ENCODE peak calls at places on chromosomes 5 and 9, in four cellular contexts. S is cardiac muscle cell, P is HEK293T, L is NCI-H748 treated with DMSO at 0.1 percent for 48 hours. T is an unnamed sample.

GRCh38 chr9:134768332-134769083 is 112.1 kb upstream of the FCN2 start:
- DNase-seq in S (no peak), P (no peak), L (no peak), T (no peak)

GRCh38 chr5:175465282-175465681 is 13.1 kb upstream of the SFXN1 start:
- DNase-seq in S (no peak), P (no peak), L (no peak), T (no peak)

GRCh38 chr9:112569186-112569585 is 82.6 kb downstream of the KIAA1958 start:
- DNase-seq in S (peak), P (no peak), L (no peak), T (no peak)

GRCh38 chr5:107554776-107555424 is 115.8 kb downstream of the EFNA5 start:
- DNase-seq in S (no peak), P (no peak), L (no peak), T (peak)

GRCh38 chr5:1123418-1124147 is 11.7 kb upstream of the SLC12A7 start:
- DNase-seq in S (peak), P (no peak), L (no peak), T (no peak)

GRCh38 chr9:16039988-16040761 is 487.3 kb downstream of the CCDC171 start:
- DNase-seq in S (peak), P (peak), L (no peak), T (no peak)

GRCh38 chr5:158868570-158868969 is 231.1 kb downstream of the EBF1 start:
- DNase-seq in S (no peak), P (no peak), L (no peak), T (no peak)

GRCh38 chr5:58462623-58463230 is 2.8 kb upstream of the PLK2 start:
- DNase-seq in S (peak), P (peak), L (peak), T (peak)

GRCh38 chr5:60883229-60883628 is 39.2 kb upstream of the ELOVL7 start:
- DNase-seq in S (peak), P (no peak), L (peak), T (peak)

GRCh38 chr5:2863675-2864433 is 112.4 kb upstream of the IRX2 start:
- DNase-seq in S (no peak), P (no peak), L (no peak), T (no peak)

GRCh38 chr5:120405291-120405864 is 58.7 kb upstream of the PRR16 start:
- DNase-seq in S (peak), P (no peak), L (no peak), T (no peak)

GRCh38 chr9:121625590-121625989 is 25.8 kb upstream of the DAB2IP start:
- DNase-seq in S (no peak), P (no peak), L (no peak), T (no peak)

GRCh38 chr9:22170162-22170932 is 161.2 kb upstream of the CDKN2B start:
- DNase-seq in S (peak), P (no peak), L (no peak), T (no peak)

GRCh38 chr9:134964271-134964670 is 46.6 kb upstream of the FCN1 start:
- DNase-seq in S (no peak), P (no peak), L (no peak), T (no peak)

GRCh38 chr5:96753848-96754247 is 53.9 kb downstream of the ERAP1 start:
- DNase-seq in S (no peak), P (no peak), L (no peak), T (no peak)

GRCh38 chr9:27638716-27639115 is 65.4 kb upstream of the C9orf72 start:
- DNase-seq in S (peak), P (no peak), L (no peak), T (no peak)

GRCh38 chr9:98851730-98852462 is 44.4 kb downstream of the GALNT12 start:
- DNase-seq in S (no peak), P (no peak), L (no peak), T (no peak)

GRCh38 chr5:95738069-95738468 is 6.9 kb downstream of the RHOBTB3 start:
- DNase-seq in S (no peak), P (no peak), L (no peak), T (no peak)

GRCh38 chr5:175347027-175347426 is 97.0 kb downstream of the DRD1 start:
- DNase-seq in S (no peak), P (no peak), L (no peak), T (no peak)

GRCh38 chr9:69176446-69177135 is 2.5 kb downstream of the TJP2 start:
- DNase-seq in S (no peak), P (no peak), L (no peak), T (no peak)

GRCh38 chr9:20940447-20941176 is 90.8 kb downstream of the HACD4 start:
- DNase-seq in S (no peak), P (no peak), L (no peak), T (no peak)

GRCh38 chr5:94024101-94024500 is 282.7 kb upstream of the POU5F2 start:
- DNase-seq in S (peak), P (no peak), L (no peak), T (no peak)

GRCh38 chr5:153480401-153480800 is 10.1 kb upstream of the GRIA1 start:
- DNase-seq in S (no peak), P (no peak), L (no peak), T (no peak)

GRCh38 chr9:70601000-70601929 is 186.8 kb upstream of the KLF9 start:
- DNase-seq in S (peak), P (no peak), L (no peak), T (peak)

GRCh38 chr9:109031241-109031640 is 17.9 kb upstream of the CTNNAL1 start:
- DNase-seq in S (peak), P (no peak), L (no peak), T (no peak)

GRCh38 chr9:114224247-114224610 is 68.9 kb downstream of the COL27A1 start:
- DNase-seq in S (no peak), P (no peak), L (peak), T (no peak)

GRCh38 chr5:157354825-157355224 is 88.9 kb downstream of the CYFIP2 start:
- DNase-seq in S (no peak), P (no peak), L (no peak), T (no peak)

T was measured in D341Med.